ENCODE peak calls at places on chromosomes 6 and 20, in ten cellular contexts. X, C, D, P, B, O, Z, N, J and Y are unnamed samples.

GRCh38 chr20:9051508-9051907 is 17.4 kb upstream of the PLCB4 start:
- ATAC-seq in X (no peak), C (peak), D (no peak), P (no peak), B (no peak), O (no peak), Z (no peak), N (no peak), J (no peak), Y (no peak)

GRCh38 chr6:158057213-158057987 is 75.7 kb downstream of the SYNJ2 start:
- ATAC-seq in X (peak), C (no peak), D (no peak), P (no peak), B (no peak), O (peak), Z (no peak), N (no peak), J (no peak), Y (peak)

GRCh38 chr20:10632681-10633509 is 40.9 kb downstream of the JAG1 start:
- ATAC-seq in X (no peak), C (no peak), D (peak), P (no peak), B (peak), O (no peak), Z (peak), N (no peak), J (no peak), Y (no peak)

GRCh38 chr20:52937701-52938100 is 34.5 kb upstream of the TSHZ2 start:
- ATAC-seq in X (no peak), C (no peak), D (no peak), P (no peak), B (no peak), O (no peak), Z (peak), N (no peak), J (no peak), Y (no peak)

GRCh38 chr6:164086326-164086887 is 671.9 kb downstream of the QKI start:
- ATAC-seq in X (no peak), C (no peak), D (peak), P (no peak), B (no peak), O (no peak), Z (no peak), N (no peak), J (no peak), Y (no peak)

GRCh38 chr6:70708448-70708847 is 40.8 kb downstream of the SMAP1 start:
- ATAC-seq in X (no peak), C (no peak), D (no peak), P (no peak), B (no peak), O (no peak), Z (no peak), N (no peak), J (no peak), Y (no peak)

GRCh38 chr6:5753187-5753586 is 253.5 kb downstream of the NRN1 start:
- ATAC-seq in X (no peak), C (no peak), D (peak), P (no peak), B (no peak), O (no peak), Z (no peak), N (no peak), J (no peak), Y (no peak)

GRCh38 chr6:155187096-155187495 is 76.7 kb upstream of the CLDN20 start:
- ATAC-seq in X (no peak), C (no peak), D (no peak), P (no peak), B (no peak), O (peak), Z (no peak), N (no peak), J (peak), Y (no peak)

GRCh38 chr6:137892271-137892708 is 25.2 kb downstream of the TNFAIP3 start:
- ATAC-seq in X (no peak), C (no peak), D (peak), P (no peak), B (peak), O (no peak), Z (no peak), N (no peak), J (no peak), Y (no peak)

GRCh38 chr6:49937017-49937416 is 26.9 kb downstream of the DEFB114 start:
- ATAC-seq in X (no peak), C (no peak), D (no peak), P (no peak), B (no peak), O (no peak), Z (no peak), N (no peak), J (no peak), Y (no peak)

GRCh38 chr6:141421378-141421777 is 711.3 kb upstream of the GJE1 start:
- ATAC-seq in X (no peak), C (no peak), D (peak), P (no peak), B (peak), O (no peak), Z (no peak), N (no peak), J (no peak), Y (no peak)

GRCh38 chr20:57361517-57361916 is 10.5 kb downstream of the RAE1 start:
- ATAC-seq in X (no peak), C (no peak), D (no peak), P (no peak), B (no peak), O (no peak), Z (no peak), N (no peak), J (no peak), Y (no peak)

GRCh38 chr6:11497881-11498280 is 39.7 kb upstream of the TMEM170B start:
- ATAC-seq in X (no peak), C (peak), D (no peak), P (no peak), B (no peak), O (no peak), Z (peak), N (no peak), J (no peak), Y (no peak)